ENCODE peak calls at places on chromosomes 11 and 22, in five cellular contexts. Q is ovary; F is right cardiac atrium; S is CD8-positive, alpha-beta T cell; Y is right lobe of liver. L is an unnamed sample.

GRCh38 chr22:42788021-42788420 is 67.4 kb upstream of the A4GALT start:
- DNase-seq in S (no peak), Q (no peak), F (peak; percentile 32), Y (no peak), L (no peak)

GRCh38 chr11:61693897-61694840 is 14.0 kb downstream of the DAGLA start:
- DNase-seq in Q (no peak), S (no peak), F (no peak), Y (no peak), L (no peak)

GRCh38 chr22:22410121-22410520 is 98.4 kb downstream of the ZNF280B start:
- DNase-seq in S (no peak), F (peak; percentile 80), Q (no peak), Y (no peak), L (no peak)

GRCh38 chr11:87223816-87224215 is 186.1 kb downstream of the TMEM135 start:
- DNase-seq in S (no peak), Q (no peak), F (no peak), Y (no peak), L (no peak)

GRCh38 chr22:39208013-39208680 is 36.6 kb downstream of the PDGFB start:
- DNase-seq in F (no peak), S (no peak), Q (no peak), Y (no peak), L (no peak)

GRCh38 chr11:116697011-116697410 is 75.8 kb downstream of the BUD13 start:
- DNase-seq in Y (no peak), F (no peak), S (peak; percentile 11), Q (no peak), L (no peak)

GRCh38 chr22:24758164-24758799 is 16.2 kb downstream of the PIWIL3 start:
- DNase-seq in Q (peak; percentile 68), F (no peak), Y (no peak), S (peak; percentile 68), L (no peak)

GRCh38 chr11:61473370-61474025 is 35.1 kb upstream of the LRRC10B start:
- DNase-seq in Y (no peak), F (no peak), Q (no peak), S (no peak), L (no peak)

GRCh38 chr11:121479355-121479754 is 26.6 kb upstream of the SORL1-AS1 start:
- DNase-seq in S (no peak), F (no peak), Y (no peak), Q (no peak), L (peak; percentile 73)
- H3K4me1 ChIP-seq in S (peaks cover 62% of the 10 kb centered on the region), F (no peaks in the 10 kb centered on the region), Y (peaks cover 20% of the 10 kb centered on the region), Q (peaks cover 3% of the 10 kb centered on the region), L (peaks cover 19% of the 10 kb centered on the region)

GRCh38 chr22:20131856-20132685 is 467 bp downstream of the ZDHHC8 start:
- DNase-seq in Q (peak; percentile 61), Y (no peak), F (peak; percentile 83), S (no peak), L (no peak)
- H3K4me3 ChIP-seq in Q (peak overlapping the region; percentile 99), Y (peak overlapping the region; percentile 87), F (peak overlapping the region; percentile 89), S (peak overlapping the region; percentile 58), L (peak overlapping the region; percentile 61)

DNA sequence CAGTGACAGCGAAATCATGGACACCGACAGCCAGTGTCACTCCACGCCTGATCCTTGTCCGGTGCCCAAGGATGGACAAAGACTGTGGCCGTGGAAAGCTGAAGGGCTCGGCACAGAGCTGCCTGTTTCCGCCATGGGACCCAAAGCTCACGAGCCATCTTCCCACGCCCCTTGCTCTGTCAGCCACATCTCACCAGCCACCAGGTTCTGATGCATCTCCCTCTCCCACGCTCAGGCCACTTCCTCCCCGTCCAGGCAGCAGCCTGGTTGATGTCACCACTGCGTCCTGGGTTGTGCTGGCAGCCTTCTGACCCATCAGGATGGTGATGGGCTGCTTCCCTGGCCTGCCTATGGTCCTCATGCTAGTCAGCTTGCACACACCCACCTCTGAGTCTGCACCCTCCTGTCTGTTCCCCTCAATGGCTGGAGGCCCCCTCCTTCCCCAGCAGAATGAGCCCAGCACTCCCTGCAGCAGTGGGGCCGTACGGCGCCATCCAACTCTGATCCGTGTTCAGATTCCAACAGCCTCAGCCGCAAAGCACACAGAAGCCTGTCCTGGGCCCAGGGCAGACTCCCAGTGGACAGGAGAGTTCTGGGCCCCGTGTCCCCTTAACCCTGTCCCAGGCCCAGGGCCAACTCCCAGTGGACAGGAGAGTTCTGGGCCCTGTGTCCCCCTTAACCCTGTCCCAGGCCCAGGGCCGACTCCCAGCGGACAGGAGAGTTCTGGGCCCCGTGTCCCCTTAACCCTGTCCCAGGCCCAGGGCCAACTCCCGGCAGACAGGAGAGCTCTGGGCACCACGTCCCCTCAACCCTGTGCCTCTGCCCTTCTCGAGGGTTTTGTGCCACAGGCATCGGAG is 259.6 kb downstream of the BRD1 start:
- DNase-seq in Q (no peak), S (no peak), Y (no peak), F (peak; percentile 52), L (no peak)
- H3K9me3 ChIP-seq in Q (no peaks in the 10 kb centered on the region), S (no peaks in the 10 kb centered on the region), Y (no peaks in the 10 kb centered on the region), F (no peaks in the 10 kb centered on the region), L (peaks cover 38% of the 10 kb centered on the region)

DNA sequence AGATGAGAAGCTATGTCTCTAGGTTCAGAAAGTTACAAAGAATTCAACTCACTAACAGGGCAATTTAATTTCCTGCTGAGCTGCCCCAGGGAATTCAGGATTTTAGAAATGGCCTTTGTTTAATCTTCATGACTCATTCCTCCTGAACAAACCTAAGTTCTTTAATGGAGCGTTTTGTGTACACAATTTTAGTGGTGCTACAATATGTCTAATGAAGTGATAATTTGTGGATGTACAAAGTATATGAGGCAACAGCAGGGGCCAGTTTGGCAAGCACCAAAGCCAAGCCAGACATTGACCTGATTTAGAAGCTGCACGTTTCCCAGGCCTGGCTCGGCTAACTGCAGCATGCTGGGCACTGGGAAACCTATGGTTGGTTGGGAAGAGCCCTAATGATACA is 34.4 kb upstream of the HEPHL1 start:
- DNase-seq in F (no peak), Q (no peak), Y (no peak), S (no peak), L (no peak)
- H3K4me1 ChIP-seq in F (peaks cover 1% of the 10 kb centered on the region), Q (no peaks in the 10 kb centered on the region), Y (no peaks in the 10 kb centered on the region), S (no peaks in the 10 kb centered on the region), L (no peaks in the 10 kb centered on the region)

GRCh38 chr11:123718075-123718868 is 23.2 kb downstream of the ZNF202 start:
- DNase-seq in S (no peak), Y (no peak), Q (no peak), F (no peak), L (no peak)

DNA sequence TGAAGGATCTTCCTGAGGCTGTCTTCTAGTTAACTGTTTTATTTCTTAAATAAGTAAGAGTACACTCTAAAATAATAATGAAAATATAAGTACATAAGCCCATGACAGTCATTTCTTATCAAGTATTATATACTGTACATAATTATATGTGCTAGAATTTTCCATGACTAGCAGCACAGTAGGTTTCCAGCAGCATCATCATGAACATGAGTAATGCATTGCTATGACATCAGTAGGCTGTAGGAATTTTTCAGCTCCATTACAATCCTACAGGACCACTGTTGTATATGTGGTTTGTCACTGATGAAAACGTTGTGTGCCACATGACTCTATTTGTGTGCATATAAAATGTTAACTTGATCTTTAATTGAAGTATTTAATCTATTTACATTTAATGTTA is 22.0 kb downstream of the ZNF202 start:
- DNase-seq in S (no peak), Y (no peak), F (no peak), Q (no peak), L (no peak)
- H3K4me3 ChIP-seq in S (no peak overlapping the region), Y (no peak overlapping the region), F (no peak overlapping the region), Q (no peak overlapping the region), L (no peak overlapping the region)

GRCh38 chr22:47589271-47590250 is 827.1 kb downstream of the TBC1D22A start:
- DNase-seq in S (no peak), F (no peak), Q (no peak), Y (peak; percentile 34), L (no peak)
- H3K9me3 ChIP-seq in S (no peaks in the 10 kb centered on the region), F (no peaks in the 10 kb centered on the region), Q (no peaks in the 10 kb centered on the region), Y (no peaks in the 10 kb centered on the region), L (peaks cover 37% of the 10 kb centered on the region)

GRCh38 chr11:71474771-71475483 is 21.9 kb downstream of the NADSYN1 start:
- DNase-seq in Y (peak; percentile 35), S (no peak), F (no peak), Q (no peak), L (no peak)

GRCh38 chr11:71474141-71474770 is 21.3 kb downstream of the NADSYN1 start:
- DNase-seq in F (no peak), Q (no peak), Y (no peak), S (no peak), L (no peak)

GRCh38 chr11:71476926-71477636 is 24.1 kb downstream of the NADSYN1 start:
- DNase-seq in Y (peak; percentile 42), S (no peak), F (no peak), Q (no peak), L (no peak)

GRCh38 chr11:71477637-71478011 is 24.6 kb downstream of the NADSYN1 start:
- DNase-seq in Y (peak; percentile 17), F (no peak), Q (no peak), S (no peak), L (peak; percentile 22)

DNA sequence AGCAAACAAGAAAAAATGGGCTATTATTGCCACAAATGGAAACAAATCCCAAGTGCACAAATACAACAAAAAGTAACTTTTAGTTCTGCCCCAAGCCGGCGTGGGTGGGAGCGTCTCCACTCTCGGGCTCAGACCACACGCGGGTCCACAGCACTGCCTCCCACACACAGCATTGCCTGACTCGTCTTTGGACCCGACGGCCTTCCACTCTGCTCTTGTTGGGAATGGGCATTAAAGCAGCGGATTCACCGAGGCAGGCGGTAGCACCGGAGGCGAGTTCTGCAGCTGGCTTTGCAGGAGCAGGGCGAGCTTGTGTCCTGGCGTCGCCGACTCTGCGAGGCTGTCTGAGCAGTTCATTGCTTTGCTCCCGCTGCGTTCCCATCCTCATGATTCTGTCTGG is 23.0 kb downstream of the NADSYN1 start:
- DNase-seq in F (no peak), S (no peak), Y (peak; percentile 33), Q (no peak), L (no peak)
- H3K4me1 ChIP-seq in F (no peaks in the 10 kb centered on the region), S (no peaks in the 10 kb centered on the region), Y (no peaks in the 10 kb centered on the region), Q (no peaks in the 10 kb centered on the region), L (no peaks in the 10 kb centered on the region)